ENCODE peak calls at places on chromosomes 3 and 15, in four cellular contexts. O is endothelial cell of umbilical vein, H is neural progenitor cell, A is GM12878. Y is an unnamed sample.

GRCh38 chr3:44509985-44510360 is 32.5 kb upstream of the ZNF445 start:
- DNase-seq in O (peak; percentile 49), H (no peak), A (no peak), Y (peak; percentile 47)

GRCh38 chr15:62845239-62846126 is 197.1 kb upstream of the TPM1 start:
- DNase-seq in O (no peak), H (no peak), A (no peak), Y (no peak)

GRCh38 chr15:88479169-88479568 is 11.7 kb downstream of the MRPS11 start:
- DNase-seq in O (no peak), H (no peak), A (no peak), Y (no peak)

GRCh38 chr3:112557980-112558379 is 3.8 kb downstream of the ATG3 start:
- DNase-seq in O (no peak), H (no peak), A (no peak), Y (no peak)

GRCh38 chr3:131714585-131715220 is 211.9 kb upstream of the MRPL3 start:
- DNase-seq in O (no peak), H (no peak), A (peak; percentile 71), Y (no peak)

GRCh38 chr15:63998489-63998888 is 47.8 kb downstream of the DAPK2 start:
- DNase-seq in O (no peak), H (no peak), A (no peak), Y (no peak)

GRCh38 chr3:157530637-157531300 is 27.6 kb upstream of the VEPH1 start:
- DNase-seq in O (peak; percentile 58), H (no peak), A (no peak), Y (no peak)

GRCh38 chr3:54573922-54574321 is 353.9 kb downstream of the LRTM1 start:
- DNase-seq in O (no peak), H (no peak), A (no peak), Y (no peak)

GRCh38 chr15:33200444-33200843 is 5.9 kb upstream of the FMN1 start:
- DNase-seq in O (no peak), H (no peak), A (no peak), Y (no peak)

GRCh38 chr15:94370197-94370987 is 139.0 kb downstream of the MCTP2 start:
- DNase-seq in O (no peak), H (no peak), A (no peak), Y (no peak)

GRCh38 chr3:3799173-3800075 is at the start of gene LRRN1:
- DNase-seq in O (no peak), H (peak; percentile 98), A (no peak), Y (peak; percentile 12)

GRCh38 chr3:68878322-68878721 is 54.0 kb downstream of the TAFA4 start:
- DNase-seq in O (peak; percentile 29), H (peak; percentile 50), A (no peak), Y (no peak)

GRCh38 chr3:57770121-57770828 is 14.2 kb downstream of the SLMAP start:
- DNase-seq in O (peak; percentile 24), H (no peak), A (no peak), Y (no peak)
- H4K20me1 ChIP-seq in O (no peaks in the 10 kb centered on the region), H (peaks cover 55% of the 10 kb centered on the region), A (no peaks in the 10 kb centered on the region), Y (peaks cover 49% of the 10 kb centered on the region)

GRCh38 chr3:97256060-97256459 is 441.7 kb downstream of the EPHA6 start:
- DNase-seq in O (no peak), H (no peak), A (no peak), Y (no peak)
- TF ChIP-seq CTCF in O (no peak), H (peak; percentile 21), A (no peak), Y (no peak)

GRCh38 chr3:126476166-126476975 is 680 bp upstream of the ZXDC start:
- DNase-seq in O (peak; percentile 62), H (no peak), A (no peak), Y (no peak)

GRCh38 chr3:126472277-126473006 is 3.2 kb downstream of the ZXDC start:
- DNase-seq in O (peak; percentile 88), H (no peak), A (peak; percentile 21), Y (no peak)

GRCh38 chr3:126474498-126475410 is 937 bp downstream of the ZXDC start:
- DNase-seq in O (peak; percentile 65), H (peak; percentile 75), A (no peak), Y (peak; percentile 42)

GRCh38 chr3:126475411-126476114 is at the start of gene ZXDC:
- DNase-seq in O (peak; percentile 94), H (peak; percentile 97), A (peak; percentile 70), Y (peak; percentile 89)

DNA sequence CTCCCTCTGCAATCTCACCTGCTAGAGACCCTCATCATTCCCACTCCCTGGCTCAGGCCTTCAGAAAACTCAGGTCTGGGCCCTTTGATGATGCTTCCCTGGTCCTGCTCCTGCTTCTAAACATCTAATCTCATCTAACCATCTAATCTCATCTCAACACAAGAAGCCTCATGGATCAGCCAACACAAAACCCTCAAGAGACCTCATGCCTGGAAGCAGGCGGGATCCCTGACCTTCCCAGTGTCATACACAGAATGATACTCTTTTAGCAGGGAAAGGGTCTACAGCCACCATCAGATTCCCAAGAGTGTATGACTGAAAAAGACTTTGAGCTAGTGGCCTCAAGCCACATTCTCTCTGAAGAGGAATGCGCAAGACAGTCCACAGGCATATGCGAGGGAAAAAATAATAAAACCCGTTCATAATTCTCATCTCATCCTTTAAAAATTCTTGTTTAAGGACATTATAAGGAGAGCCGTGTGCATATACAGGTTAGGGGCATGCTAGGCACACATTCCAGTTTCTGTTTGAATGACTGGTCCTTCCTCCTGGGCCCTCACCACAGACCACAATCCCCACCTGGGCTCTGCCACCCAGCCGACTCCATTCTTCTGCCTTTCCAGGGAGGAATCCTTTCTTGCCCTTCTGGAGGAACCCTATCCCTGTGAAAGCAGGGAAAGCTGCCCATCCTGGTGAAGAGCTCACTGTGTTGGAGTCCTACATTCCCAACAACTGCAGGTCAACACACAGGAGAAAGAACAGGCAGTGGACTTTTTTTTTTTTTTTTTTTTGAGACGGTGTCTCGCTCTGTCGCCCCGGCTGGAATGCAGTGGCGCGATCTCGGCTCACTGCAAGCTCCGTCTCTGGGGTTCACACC is 2.2 kb downstream of the ZXDC start:
- DNase-seq in O (no peak), H (no peak), A (no peak), Y (peak; percentile 51)
- H4K20me1 ChIP-seq in O (no peaks in the 10 kb centered on the region), H (peaks cover 56% of the 10 kb centered on the region), A (peaks cover 11% of the 10 kb centered on the region), Y (peaks cover 64% of the 10 kb centered on the region)

DNA sequence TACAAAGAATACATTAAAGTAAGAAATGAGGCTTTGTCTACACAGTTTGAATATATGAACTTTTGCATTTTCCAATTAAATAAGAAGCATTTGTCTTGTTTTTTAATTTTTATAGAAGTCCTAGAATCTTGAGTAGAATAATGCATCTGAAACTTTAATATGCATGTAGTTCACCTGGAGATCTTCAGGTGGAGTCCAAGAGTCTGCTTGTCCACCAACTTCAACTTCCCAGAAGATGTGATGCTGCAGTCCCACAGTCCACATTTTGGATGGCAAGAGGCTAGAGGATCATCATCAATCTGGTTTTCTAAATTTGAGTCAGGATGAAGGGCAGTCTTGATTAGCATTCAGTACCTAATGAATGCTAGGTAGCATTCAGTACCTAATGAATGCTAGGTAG is 357.6 kb upstream of the SOX2 start:
- DNase-seq in O (no peak), H (no peak), A (no peak), Y (no peak)
- TF ChIP-seq CTCF in O (no peak), H (no peak), A (no peak), Y (no peak)

GRCh38 chr3:167711439-167711838 is 23.3 kb downstream of the PDCD10 start:
- DNase-seq in O (no peak), H (no peak), A (no peak), Y (no peak)
- H4K20me1 ChIP-seq in O (no peaks in the 10 kb centered on the region), H (no peaks in the 10 kb centered on the region), A (peaks cover 3% of the 10 kb centered on the region), Y (peaks cover 15% of the 10 kb centered on the region)

GRCh38 chr3:194167480-194167862 is 31.5 kb downstream of the HES1 start:
- DNase-seq in O (no peak), H (no peak), A (no peak), Y (no peak)
- TF ChIP-seq CTCF in O (no peak), H (no peak), A (no peak), Y (no peak)

GRCh38 chr3:101853465-101853864 is 4.2 kb downstream of the NFKBIZ start:
- DNase-seq in O (no peak), H (no peak), A (no peak), Y (no peak)
- H4K20me1 ChIP-seq in O (no peaks in the 10 kb centered on the region), H (peaks cover 24% of the 10 kb centered on the region), A (no peaks in the 10 kb centered on the region), Y (no peaks in the 10 kb centered on the region)

GRCh38 chr3:149529099-149529498 is 54.6 kb downstream of the TM4SF4 start:
- DNase-seq in O (no peak), H (no peak), A (no peak), Y (no peak)

GRCh38 chr3:149523899-149524298 is 49.4 kb downstream of the TM4SF4 start:
- DNase-seq in O (no peak), H (no peak), A (no peak), Y (no peak)

GRCh38 chr3:149528344-149528657 is 53.8 kb downstream of the TM4SF4 start:
- DNase-seq in O (peak; percentile 65), H (no peak), A (no peak), Y (no peak)

GRCh38 chr3:149532463-149533180 is 58.1 kb downstream of the TM4SF4 start:
- DNase-seq in O (peak; percentile 58), H (no peak), A (no peak), Y (no peak)

DNA sequence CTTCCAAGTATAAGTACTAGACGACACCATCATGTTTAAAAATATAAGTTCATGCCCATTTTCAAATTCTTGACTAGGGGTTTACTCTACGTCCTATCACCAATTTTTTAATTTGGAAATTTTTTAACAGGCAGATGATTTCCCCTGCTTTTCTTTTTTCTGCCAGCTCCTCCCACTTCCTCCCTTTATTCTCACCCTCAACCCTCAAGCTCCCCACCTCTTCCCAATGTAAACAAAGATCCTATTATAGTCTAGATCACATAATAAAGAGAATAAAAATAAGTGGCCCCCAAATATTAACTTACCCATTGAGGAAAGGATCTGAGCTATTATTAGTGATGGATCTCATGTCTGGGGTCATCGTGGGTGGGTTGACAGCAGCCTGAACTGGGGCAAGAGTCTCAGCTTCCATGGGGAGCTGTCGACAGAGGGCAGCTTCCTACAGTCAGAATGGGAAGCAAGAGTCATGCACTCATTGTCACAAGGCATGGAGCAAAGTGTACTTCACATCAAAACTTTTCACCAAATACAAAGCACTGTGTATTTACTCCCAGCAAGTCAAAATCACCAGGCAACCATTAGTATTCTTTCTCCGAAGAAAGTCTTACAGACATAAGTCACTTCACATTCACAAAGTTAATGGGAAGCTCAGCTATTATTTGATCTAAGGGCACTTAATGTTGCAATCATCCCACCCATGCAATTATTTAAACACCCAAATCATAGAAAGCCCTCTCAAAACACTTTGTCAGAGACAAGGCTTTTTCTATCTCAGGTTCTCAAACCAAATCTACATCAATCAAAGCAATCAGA is 53.2 kb downstream of the TM4SF4 start:
- DNase-seq in O (peak; percentile 85), H (peak; percentile 29), A (no peak), Y (no peak)
- TF ChIP-seq CTCF in O (peak; percentile 50), H (peak; percentile 34), A (no peak), Y (no peak)

GRCh38 chr3:15263120-15263519 is 57.1 kb downstream of the CAPN7 start:
- DNase-seq in O (no peak), H (no peak), A (no peak), Y (no peak)
- H4K20me1 ChIP-seq in O (no peaks in the 10 kb centered on the region), H (no peaks in the 10 kb centered on the region), A (no peaks in the 10 kb centered on the region), Y (peaks cover 3% of the 10 kb centered on the region)